ENCODE peak calls at places on chromosomes 5 and 9, in five cellular contexts. K is IMR-90, B is H9, U is fibroblast of lung, M is HCT116. O is an unnamed sample. For H3K4me1, the result is how much of the 10 kb centered on the place peaks cover.

GRCh38 chr5:133235696-133236426 is 184.0 kb downstream of the HSPA4 start:
- DNase-seq in K (peak), M (no peak), B (no peak), U (no peak), O (no peak)

GRCh38 chr9:6766606-6767005 is 8.8 kb downstream of the KDM4C start:
- DNase-seq in U (no peak), K (no peak), M (no peak), B (no peak), O (no peak)

GRCh38 chr9:128627127-128627715 is 29.4 kb downstream of the DYNC2I2 start:
- DNase-seq in U (no peak), K (no peak), M (no peak), B (no peak), O (no peak)

GRCh38 chr9:135613946-135614805 is 25.2 kb downstream of the GLT6D1 start:
- DNase-seq in U (no peak), K (no peak), M (no peak), B (peak), O (no peak)

GRCh38 chr9:98995059-98995665 is 51.5 kb downstream of the COL15A1 start:
- DNase-seq in M (no peak), K (no peak), B (peak), U (peak), O (no peak)

GRCh38 chr9:92807031-92807756 is 42.6 kb upstream of the BICD2 start:
- DNase-seq in B (peak), K (no peak), M (no peak), U (no peak), O (no peak)

GRCh38 chr9:133717113-133718031 is 20.8 kb downstream of the SARDH start:
- DNase-seq in U (no peak), B (no peak), M (no peak), K (no peak), O (no peak)

GRCh38 chr9:97293207-97293721 is 14.2 kb upstream of the CCDC180 start:
- DNase-seq in K (peak), M (no peak), U (peak), B (no peak), O (no peak)

GRCh38 chr5:77852514-77853352 is 76.6 kb upstream of the TBCA start:
- DNase-seq in B (peak), U (peak), M (no peak), K (peak), O (no peak)

GRCh38 chr5:9545301-9545958 is 445 bp downstream of the SEMA5A start:
- DNase-seq in U (no peak), B (peak), K (no peak), M (no peak), O (peak)

GRCh38 chr9:83313771-83314170 is 224.4 kb downstream of the FRMD3 start:
- DNase-seq in B (no peak), M (no peak), U (no peak), K (no peak), O (no peak)

GRCh38 chr5:25414746-25415145 is 770.0 kb upstream of the CDH10 start:
- DNase-seq in K (no peak), U (no peak), B (no peak), M (no peak), O (no peak)

GRCh38 chr9:79799691-79800345 is 228.1 kb downstream of the TLE4 start:
- DNase-seq in K (no peak), M (no peak), U (peak), B (no peak), O (no peak)

GRCh38 chr9:91884153-91884552 is 65.9 kb downstream of the ROR2 start:
- DNase-seq in U (no peak), M (no peak), B (no peak), K (no peak), O (no peak)

GRCh38 chr5:56359809-56360685 is 126.9 kb upstream of the ANKRD55 start:
- DNase-seq in K (peak), B (no peak), M (no peak), U (no peak), O (no peak)

GRCh38 chr5:160173-160510 is 31.2 kb upstream of the LRRC14B start:
- DNase-seq in K (peak), U (peak), M (no peak), B (peak), O (no peak)

GRCh38 chr5:147857302-147858129 is 21.0 kb upstream of the SCGB3A2 start:
- DNase-seq in B (peak), M (peak), U (peak), K (peak), O (peak)

GRCh38 chr9:82488319-82488701 is 499.7 kb downstream of the SPATA31D1 start:
- DNase-seq in U (no peak), B (no peak), M (no peak), K (no peak), O (no peak)

GRCh38 chr9:92963831-92964606 is 16.7 kb downstream of the FGD3 start:
- DNase-seq in K (no peak), B (no peak), U (no peak), M (no peak), O (peak)

GRCh38 chr5:133794771-133795391 is 173.5 kb downstream of the C5orf15 start:
- DNase-seq in U (no peak), M (no peak), B (peak), K (no peak), O (peak)

GRCh38 chr5:158940977-158941376 is 158.7 kb downstream of the EBF1 start:
- DNase-seq in K (no peak), U (no peak), B (no peak), M (no peak), O (no peak)

GRCh38 chr9:33123632-33124031 is 43.5 kb downstream of the B4GALT1 start:
- DNase-seq in M (no peak), K (no peak), U (no peak), B (no peak), O (no peak)

GRCh38 chr9:92882276-92882675 is 4.4 kb upstream of the ZNF484 start:
- DNase-seq in B (peak), K (no peak), U (no peak), M (no peak), O (no peak)

GRCh38 chr5:1029945-1030625 is 21.5 kb downstream of the NKD2 start:
- DNase-seq in U (no peak), B (no peak), K (no peak), M (no peak), O (no peak)

GRCh38 chr5:56803894-56804293 is 11.5 kb upstream of the MAP3K1 start:
- DNase-seq in K (no peak), M (no peak), U (no peak), B (no peak), O (no peak)

GRCh38 chr5:75536694-75537360 is 25.1 kb downstream of the POLK start:
- DNase-seq in U (no peak), K (no peak), B (peak), M (no peak), O (no peak)

GRCh38 chr5:143244990-143245389 is 158.5 kb downstream of the NR3C1 start:
- DNase-seq in B (no peak), U (no peak), K (peak), M (no peak), O (no peak)

GRCh38 chr5:27503813-27504212 is 465.4 kb upstream of the CDH9 start:
- DNase-seq in U (no peak), M (no peak), K (no peak), B (no peak), O (no peak)

GRCh38 chr5:43149231-43149630 is 28.5 kb downstream of the ZNF131 start:
- DNase-seq in M (no peak), K (no peak), U (no peak), B (no peak), O (no peak)

GRCh38 chr9:546797-547223 is 294.7 kb upstream of the DMRT1 start:
- DNase-seq in M (no peak), U (peak), K (no peak), B (peak), O (no peak)

GRCh38 chr5:14439087-14439841 is 142.3 kb upstream of the OTULINL start:
- DNase-seq in K (no peak), M (no peak), B (no peak), U (peak), O (no peak)
- H3K9ac ChIP-seq in K (peak), M (no peak), B (no peak), U (no peak), O (no peak)

GRCh38 chr5:150516011-150516410 is 8.1 kb downstream of the NDST1 start:
- DNase-seq in K (peak), M (no peak), U (peak), B (no peak), O (no peak)

GRCh38 chr5:150519978-150520377 is 12.0 kb downstream of the NDST1 start:
- DNase-seq in U (no peak), M (no peak), B (no peak), K (no peak), O (no peak)

GRCh38 chr5:150515446-150515845 is 7.5 kb downstream of the NDST1 start:
- DNase-seq in U (peak), M (no peak), B (no peak), K (peak), O (no peak)

GRCh38 chr5:150519560-150519945 is 11.6 kb downstream of the NDST1 start:
- DNase-seq in B (no peak), U (no peak), K (no peak), M (no peak), O (no peak)

GRCh38 chr5:150517272-150518152 is 9.6 kb downstream of the NDST1 start:
- DNase-seq in M (peak), K (peak), U (peak), B (no peak), O (no peak)
- H3K4me1 ChIP-seq in M (under half), K (under half), U (under half), B (under half), O (under half)

DNA sequence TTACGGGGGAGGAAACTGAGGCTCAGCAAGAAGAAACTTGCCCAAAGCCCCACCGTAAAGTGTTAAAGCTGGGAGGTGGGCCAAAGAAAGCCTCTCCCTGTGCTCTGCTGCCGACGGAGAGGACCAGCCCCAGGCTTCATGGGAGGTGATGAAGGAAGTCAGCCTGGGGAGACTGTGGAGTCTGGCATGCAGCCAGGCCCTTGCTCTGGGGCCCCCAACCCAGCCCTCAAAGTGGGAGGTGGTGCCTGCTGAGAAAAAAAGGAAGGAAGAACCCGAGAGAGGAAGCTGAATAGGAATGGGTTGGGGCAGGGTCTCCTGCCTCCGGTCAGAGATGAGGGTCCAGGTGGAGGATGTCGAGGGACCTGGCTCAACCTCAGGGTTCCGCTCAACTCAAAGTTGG is 3.8 kb downstream of the RNF44 start:
- DNase-seq in B (no peak), K (no peak), M (no peak), U (no peak), O (no peak)
- H3K9ac ChIP-seq in B (no peak), K (no peak), M (no peak), U (no peak), O (no peak)

DNA sequence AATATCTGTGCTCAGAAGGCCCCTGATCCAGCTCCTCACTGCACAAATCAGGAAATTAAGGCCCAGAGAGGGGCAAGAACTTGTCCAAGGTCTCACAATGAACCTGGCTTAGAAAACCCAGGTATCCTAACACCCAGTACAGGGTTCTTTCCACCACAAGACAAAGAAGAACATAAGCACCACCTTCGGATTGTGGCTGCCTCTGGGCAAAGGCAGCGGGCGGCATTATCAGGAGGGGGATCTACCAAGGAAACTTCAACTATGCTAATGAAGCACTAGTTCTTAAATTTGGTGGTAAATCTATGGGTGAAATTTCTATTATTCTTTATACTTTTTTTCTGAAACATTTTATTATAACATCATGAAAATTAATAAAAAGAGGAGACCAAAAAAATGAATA is 17.9 kb downstream of the ANXA6 start:
- DNase-seq in U (no peak), M (no peak), B (no peak), K (no peak), O (no peak)
- H3K4me1 ChIP-seq in U (under half), M (under half), B (under half), K (under half), O (half or more)